ENCODE peak calls at places on chromosome 22, in eight cellular contexts. U is CD8-positive, alpha-beta T cell; L is mucosa of descending colon; D is heart left ventricle; F is brain microvascular endothelial cell; E is tibial artery; X is OCI-LY7; O is IMR-90. V is an unnamed sample.

GRCh38 chr22:35431483-35432205 is 31.7 kb downstream of the MCM5 start:
- DNase-seq in L (no peak), E (no peak), F (no peak), U (no peak), X (no peak), O (no peak), D (no peak), V (no peak)

GRCh38 chr22:46389081-46389480 is 53.6 kb downstream of the TRMU start:
- DNase-seq in E (no peak), L (no peak), F (no peak), D (no peak), O (no peak), U (no peak), X (no peak), V (no peak)

GRCh38 chr22:30474121-30474520 is 2.3 kb upstream of the SEC14L3 start:
- DNase-seq in U (no peak), L (no peak), X (no peak), F (no peak), E (no peak), D (no peak), O (no peak), V (no peak)

GRCh38 chr22:47014636-47014930 is 252.1 kb downstream of the TBC1D22A start:
- DNase-seq in E (peak; percentile 48), X (no peak), O (no peak), D (no peak), L (no peak), U (no peak), F (no peak), V (no peak)

GRCh38 chr22:46057762-46058420 is 80.9 kb upstream of the WNT7B start:
- DNase-seq in D (peak; percentile 72), X (peak; percentile 89), F (no peak), L (peak; percentile 62), U (no peak), O (no peak), E (peak; percentile 86), V (peak; percentile 50)

GRCh38 chr22:36395061-36395849 is 7.5 kb upstream of the MYH9 start:
- DNase-seq in X (no peak), L (peak; percentile 70), D (no peak), U (no peak), E (no peak), O (no peak), F (no peak), V (no peak)

GRCh38 chr22:47645450-47645914 is 883.0 kb downstream of the TBC1D22A start:
- DNase-seq in E (no peak), U (no peak), X (no peak), F (no peak), L (no peak), D (no peak), O (no peak), V (no peak)

GRCh38 chr22:29139965-29140782 is 65.5 kb upstream of the EMID1 start:
- DNase-seq in X (no peak), O (peak; percentile 58), F (no peak), E (no peak), D (peak; percentile 2), L (no peak), U (no peak), V (no peak)

GRCh38 chr22:17920145-17920605 is 104.2 kb downstream of the MICAL3 start:
- DNase-seq in U (no peak), L (peak; percentile 78), E (no peak), O (peak; percentile 62), X (no peak), F (peak; percentile 45), D (peak; percentile 84), V (no peak)

GRCh38 chr22:43587574-43587973 is 175.8 kb downstream of the MPPED1 start:
- DNase-seq in F (no peak), E (no peak), L (no peak), O (peak; percentile 24), D (no peak), U (no peak), X (no peak), V (no peak)

GRCh38 chr22:43592470-43592869 is 180.7 kb downstream of the MPPED1 start:
- DNase-seq in U (no peak), E (no peak), X (no peak), L (peak; percentile 10), F (no peak), O (peak; percentile 2), D (no peak), V (no peak)
- TF ChIP-seq CTCF in U (no peak), E (no peak), X (peak; percentile 22), L (no peak), F (no peak), O (peak; percentile 19), D (peak; percentile 24), V (no peak)

DNA sequence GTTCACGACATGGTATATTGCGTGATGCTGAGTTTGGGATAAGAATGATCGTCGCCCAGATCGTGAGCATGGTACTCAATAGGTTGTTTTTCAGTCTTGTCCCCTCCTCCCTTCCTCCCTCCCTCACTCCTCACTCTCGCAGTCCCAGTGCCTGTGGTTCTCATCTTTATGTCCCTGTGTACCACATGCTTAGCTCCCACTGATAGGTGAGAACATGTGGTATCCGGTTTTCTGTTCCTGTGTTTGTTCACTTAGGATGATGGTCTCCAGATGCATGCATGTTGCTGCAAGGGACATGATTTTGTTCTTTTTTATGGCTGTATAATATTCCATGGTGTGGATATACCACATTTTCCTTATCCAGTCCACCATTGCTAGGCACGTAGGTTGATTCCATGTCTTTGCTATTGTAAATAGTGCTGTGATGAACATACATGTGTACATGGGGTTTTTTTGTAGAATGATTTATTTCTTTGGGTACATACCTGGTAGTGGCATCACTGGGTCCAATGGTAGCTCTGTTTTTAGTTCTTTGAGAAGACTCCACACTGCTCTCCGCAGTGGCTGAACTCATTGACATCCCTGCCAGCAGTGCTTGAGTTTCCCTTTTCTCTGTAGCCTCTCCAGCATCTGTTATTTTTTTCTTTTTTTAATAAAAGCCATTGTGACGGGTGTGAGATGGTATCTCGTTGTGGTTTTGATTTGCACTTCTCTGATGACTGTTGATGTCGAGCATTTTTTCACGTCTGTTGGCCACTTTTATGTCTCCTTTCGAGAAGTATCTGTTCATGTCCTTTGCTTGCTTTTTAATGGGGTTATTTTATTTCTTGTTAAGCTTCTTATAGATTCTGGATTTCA is 16.4 kb downstream of the ZBED4 start:
- DNase-seq in U (peak; percentile 28), D (no peak), O (no peak), F (no peak), X (no peak), E (no peak), L (no peak), V (no peak)
- H3K36me3 ChIP-seq in U (no peaks in the 10 kb centered on the region), D (no peaks in the 10 kb centered on the region), O (peaks cover 19% of the 10 kb centered on the region), F (no peaks in the 10 kb centered on the region), X (peaks cover 52% of the 10 kb centered on the region), E (peaks cover 6% of the 10 kb centered on the region), L (no peaks in the 10 kb centered on the region), V (no peaks in the 10 kb centered on the region)

DNA sequence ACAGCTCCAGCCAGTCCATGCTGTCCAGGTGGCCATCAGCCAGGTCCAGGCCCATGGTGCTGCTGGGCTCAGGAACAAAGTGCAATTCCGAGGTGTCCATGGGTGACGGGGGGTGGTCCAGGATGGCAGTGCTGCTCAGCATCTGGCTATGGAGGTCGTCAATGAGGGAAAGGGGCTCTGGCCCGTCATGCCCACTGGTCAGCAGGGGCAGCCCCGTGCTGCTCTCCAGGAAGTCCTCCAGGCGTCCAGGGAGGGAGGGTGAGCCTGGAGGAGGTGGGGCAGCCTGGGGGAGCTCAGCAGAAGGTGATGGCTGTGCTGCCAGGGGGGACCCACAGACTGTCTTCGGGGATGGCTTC is 41.1 kb downstream of the SGSM3 start:
- DNase-seq in E (peak; percentile 60), F (no peak), U (no peak), D (no peak), X (no peak), L (no peak), O (no peak), V (no peak)
- H3K4me3 ChIP-seq in E (no peak overlapping the region), F (no peak overlapping the region), U (no peak overlapping the region), D (no peak overlapping the region), X (no peak overlapping the region), L (no peak overlapping the region), O (no peak overlapping the region), V (no peak overlapping the region)

DNA sequence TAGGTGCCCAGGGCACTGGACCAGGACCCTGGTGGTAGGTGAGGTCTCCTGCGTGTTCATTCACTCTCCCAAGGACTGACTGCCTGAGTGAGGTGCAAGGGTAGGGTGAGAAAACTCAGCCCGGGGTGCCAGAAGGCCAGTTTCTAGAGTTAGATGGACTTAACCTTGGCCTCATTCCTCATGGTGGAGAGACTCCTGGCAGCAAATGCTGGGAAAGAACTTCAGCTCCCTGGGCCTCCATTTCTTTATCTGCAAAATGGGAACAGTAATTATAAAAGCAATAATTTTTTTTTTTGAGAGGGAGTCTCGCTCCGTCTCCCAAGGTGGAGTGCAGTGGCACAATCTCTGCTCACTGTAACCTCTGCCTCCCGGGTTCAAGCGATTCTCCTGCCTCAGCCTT is 47.7 kb downstream of the TRIOBP start:
- DNase-seq in U (no peak), L (no peak), D (no peak), F (no peak), E (no peak), X (no peak), O (no peak), V (no peak)
- TF ChIP-seq CTCF in U (no peak), L (no peak), D (no peak), F (peak; percentile 9), E (no peak), X (no peak), O (no peak), V (no peak)

GRCh38 chr22:41343300-41343699 is 38.4 kb upstream of the TEF start:
- DNase-seq in X (no peak), O (no peak), U (no peak), E (no peak), L (no peak), F (no peak), D (no peak), V (no peak)
- H3K36me3 ChIP-seq in X (peaks cover 68% of the 10 kb centered on the region), O (peaks cover 85% of the 10 kb centered on the region), U (peaks cover 39% of the 10 kb centered on the region), E (peaks cover 100% of the 10 kb centered on the region), L (peaks cover 6% of the 10 kb centered on the region), F (peaks cover 50% of the 10 kb centered on the region), D (peaks cover 2% of the 10 kb centered on the region), V (peaks cover 41% of the 10 kb centered on the region)

DNA sequence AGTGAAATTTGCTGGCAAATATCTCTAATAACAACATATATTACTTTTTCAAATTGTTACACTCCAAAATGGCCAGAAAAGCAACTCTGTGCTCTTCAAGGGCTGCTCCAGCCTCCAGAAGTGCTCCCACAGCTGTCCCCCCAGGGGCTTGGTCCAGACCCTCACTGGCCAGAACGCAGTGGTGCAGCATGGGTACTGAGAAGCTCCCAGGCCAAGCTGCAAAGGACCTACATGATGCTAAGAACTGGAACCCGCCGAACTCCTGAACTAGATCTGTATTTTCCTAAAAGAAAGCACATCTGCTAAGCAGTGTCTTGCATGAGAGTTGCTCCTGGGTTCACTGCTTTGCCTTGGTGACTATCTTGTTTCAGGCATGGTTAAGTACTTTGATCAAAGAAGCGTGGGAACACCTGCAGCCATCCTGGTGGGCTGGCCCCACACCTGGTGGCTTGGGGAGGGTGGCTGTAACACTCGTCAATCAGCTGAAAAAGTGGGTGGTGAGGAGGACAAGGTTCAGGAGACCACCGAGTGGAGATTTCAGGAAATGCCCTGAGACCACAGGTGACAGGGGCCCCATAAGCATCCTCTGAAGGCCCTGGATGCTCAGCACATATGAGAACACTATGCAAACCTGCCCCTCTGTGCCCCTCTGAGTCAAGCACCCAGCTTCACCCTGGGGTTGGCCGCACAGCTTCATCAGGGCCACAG is 72.7 kb upstream of the PITPNB start:
- DNase-seq in E (peak; percentile 62), U (no peak), D (peak; percentile 3), X (peak; percentile 97), L (no peak), O (no peak), F (no peak), V (peak; percentile 20)
- H3K4me3 ChIP-seq in E (no peak overlapping the region), U (no peak overlapping the region), D (no peak overlapping the region), X (peak overlapping the region; percentile 53), L (no peak overlapping the region), O (no peak overlapping the region), F (no peak overlapping the region), V (no peak overlapping the region)

V was measured in GM06990.